ENCODE peak calls at places on chromosomes 3 and 15, in eight cellular contexts. G is foreskin keratinocyte, E is fibroblast of lung, J is mammary epithelial cell, L is choroid plexus epithelial cell, H is tibial artery, V is bronchial epithelial cell, M is neural progenitor cell. S is an unnamed sample.

GRCh38 chr3:6177417-6177816 is 683.5 kb upstream of the GRM7 start:
- DNase-seq in G (no peak), E (no peak), J (no peak), L (no peak), H (no peak), V (no peak), M (no peak), S (no peak)

GRCh38 chr3:29686889-29687592 is 406.2 kb downstream of the RBMS3 start:
- DNase-seq in G (no peak), E (peak; percentile 70), J (peak; percentile 32), L (peak; percentile 85), H (no peak), V (no peak), M (no peak), S (no peak)

GRCh38 chr15:60235951-60236710 is 161.7 kb downstream of the ANXA2 start:
- DNase-seq in G (no peak), E (no peak), J (no peak), L (no peak), H (no peak), V (no peak), M (no peak), S (no peak)

GRCh38 chr15:35358824-35359223 is 187.1 kb downstream of the DPH6 start:
- DNase-seq in G (no peak), E (no peak), J (no peak), L (no peak), H (no peak), V (no peak), M (no peak), S (no peak)

GRCh38 chr3:17726313-17726712 is 16.1 kb downstream of the TBC1D5 start:
- DNase-seq in G (no peak), E (no peak), J (no peak), L (no peak), H (no peak), V (no peak), M (no peak), S (no peak)

GRCh38 chr15:30978328-30978727 is 13.1 kb downstream of the MTMR10 start:
- DNase-seq in G (no peak), E (no peak), J (no peak), L (no peak), H (no peak), V (no peak), M (no peak), S (no peak)

GRCh38 chr15:67584157-67584556 is 41.7 kb downstream of the MAP2K5 start:
- DNase-seq in G (no peak), E (no peak), J (no peak), L (no peak), H (no peak), V (no peak), M (no peak), S (no peak)

GRCh38 chr15:48781002-48781401 is 29.9 kb downstream of the CEP152 start:
- DNase-seq in G (no peak), E (peak; percentile 19), J (no peak), L (no peak), H (no peak), V (no peak), M (no peak), S (no peak)

GRCh38 chr15:25437751-25438600 is 848 bp downstream of the UBE3A start:
- DNase-seq in G (no peak), E (peak; percentile 52), J (peak; percentile 54), L (peak; percentile 53), H (peak; percentile 76), V (peak; percentile 17), M (peak; percentile 90), S (peak; percentile 88)

GRCh38 chr3:181838940-181839914 is 127.5 kb downstream of the SOX2 start:
- DNase-seq in G (no peak), E (no peak), J (no peak), L (no peak), H (no peak), V (peak; percentile 61), M (no peak), S (no peak)

GRCh38 chr3:14113964-14114667 is 10.6 kb downstream of the CHCHD4 start:
- DNase-seq in G (peak; percentile 13), E (no peak), J (no peak), L (peak; percentile 46), H (no peak), V (no peak), M (peak; percentile 20), S (no peak)
- TF ChIP-seq CTCF in G (peak; percentile 65), E (no peak), J (peak; percentile 11), L (peak; percentile 64), H (no peak), V (peak; percentile 23), M (peak; percentile 58), S (peak; percentile 25)

GRCh38 chr15:83067638-83067962 is 548 bp upstream of the BTBD1 start:
- DNase-seq in G (no peak), E (no peak), J (no peak), L (no peak), H (no peak), V (no peak), M (no peak), S (no peak)

GRCh38 chr15:83065431-83065830 is 1.6 kb downstream of the BTBD1 start:
- DNase-seq in G (no peak), E (no peak), J (no peak), L (peak; percentile 11), H (no peak), V (no peak), M (no peak), S (no peak)

GRCh38 chr15:83066034-83066760 is 855 bp downstream of the BTBD1 start:
- DNase-seq in G (no peak), E (no peak), J (peak; percentile 16), L (peak; percentile 13), H (no peak), V (no peak), M (peak; percentile 57), S (no peak)

GRCh38 chr15:83068054-83068453 is 1.0 kb upstream of the BTBD1 start:
- DNase-seq in G (no peak), E (no peak), J (no peak), L (no peak), H (no peak), V (no peak), M (no peak), S (no peak)

GRCh38 chr15:83066761-83067637 is at the start of gene BTBD1:
- DNase-seq in G (peak; percentile 92), E (peak; percentile 95), J (peak; percentile 97), L (peak; percentile 96), H (peak; percentile 98), V (peak; percentile 94), M (peak; percentile 86), S (peak; percentile 96)
- TF ChIP-seq CTCF in G (no peak), E (no peak), J (no peak), L (peak; percentile 20), H (no peak), V (no peak), M (peak; percentile 17), S (no peak)

GRCh38 chr3:53347261-53348064 is at the start of gene DCP1A:
- DNase-seq in G (peak; percentile 92), E (peak; percentile 97), J (peak; percentile 95), L (peak; percentile 98), H (peak; percentile 98), V (peak; percentile 93), M (peak; percentile 98), S (peak; percentile 98)
- TF ChIP-seq CTCF in G (no peak), E (no peak), J (no peak), L (no peak), H (no peak), V (no peak), M (peak; percentile 13), S (no peak)

DNA sequence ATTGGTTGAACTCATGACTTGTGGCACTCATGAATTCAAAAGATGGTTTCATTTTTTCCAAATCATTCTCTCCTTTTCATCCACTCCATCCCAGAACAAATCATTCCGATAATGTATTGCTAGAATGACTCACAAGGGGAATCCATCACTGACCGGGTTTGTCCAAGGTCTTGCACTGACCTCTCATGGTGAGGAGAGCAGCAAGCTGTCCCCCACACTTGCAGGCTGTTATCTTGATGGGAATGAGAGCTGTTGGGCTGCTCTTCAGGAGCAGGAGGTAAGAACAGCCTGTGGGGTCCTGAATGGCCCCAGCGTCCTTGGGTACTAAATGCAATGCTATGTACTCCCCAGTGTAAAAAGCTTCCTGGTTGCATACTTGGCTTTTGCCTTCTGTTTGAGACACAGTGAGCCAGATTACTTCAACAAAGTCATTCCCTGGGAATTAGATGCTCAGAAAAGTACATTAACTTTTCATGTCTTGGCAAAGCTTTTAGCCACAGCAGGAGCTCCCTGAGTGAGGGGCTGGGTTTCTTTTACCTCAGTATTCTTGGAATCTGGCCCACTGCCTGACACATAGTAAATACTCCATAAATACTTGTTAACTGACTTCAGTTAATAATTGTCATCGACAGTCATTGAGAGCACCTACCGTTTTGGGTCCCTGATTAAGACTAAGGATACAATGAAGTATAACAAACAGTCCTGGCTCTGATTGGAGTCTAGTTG is 24.1 kb downstream of the CCNL1 start:
- DNase-seq in G (peak; percentile 62), E (peak; percentile 82), J (no peak), L (peak; percentile 77), H (no peak), V (peak; percentile 73), M (no peak), S (no peak)
- TF ChIP-seq CTCF in G (peak; percentile 48), E (no peak), J (peak; percentile 4), L (peak; percentile 34), H (no peak), V (no peak), M (no peak), S (peak; percentile 18)

GRCh38 chr3:169771651-169772529 is 1.3 kb upstream of the MYNN start:
- DNase-seq in G (peak; percentile 69), E (peak; percentile 89), J (peak; percentile 69), L (peak; percentile 85), H (peak; percentile 69), V (peak; percentile 73), M (peak; percentile 87), S (no peak)

GRCh38 chr3:169772530-169772950 is 656 bp upstream of the MYNN start:
- DNase-seq in G (peak; percentile 87), E (peak; percentile 87), J (peak; percentile 81), L (peak; percentile 85), H (peak; percentile 89), V (peak; percentile 80), M (peak; percentile 80), S (peak; percentile 87)

GRCh38 chr3:169774186-169774585 is 990 bp downstream of the MYNN start:
- DNase-seq in G (no peak), E (no peak), J (peak; percentile 52), L (no peak), H (no peak), V (peak; percentile 30), M (peak; percentile 33), S (no peak)

GRCh38 chr3:169769287-169770181 is at the start of gene ACTRT3:
- DNase-seq in G (peak; percentile 63), E (peak; percentile 61), J (peak; percentile 73), L (peak; percentile 84), H (peak; percentile 80), V (peak; percentile 61), M (peak; percentile 92), S (peak; percentile 87)

DNA sequence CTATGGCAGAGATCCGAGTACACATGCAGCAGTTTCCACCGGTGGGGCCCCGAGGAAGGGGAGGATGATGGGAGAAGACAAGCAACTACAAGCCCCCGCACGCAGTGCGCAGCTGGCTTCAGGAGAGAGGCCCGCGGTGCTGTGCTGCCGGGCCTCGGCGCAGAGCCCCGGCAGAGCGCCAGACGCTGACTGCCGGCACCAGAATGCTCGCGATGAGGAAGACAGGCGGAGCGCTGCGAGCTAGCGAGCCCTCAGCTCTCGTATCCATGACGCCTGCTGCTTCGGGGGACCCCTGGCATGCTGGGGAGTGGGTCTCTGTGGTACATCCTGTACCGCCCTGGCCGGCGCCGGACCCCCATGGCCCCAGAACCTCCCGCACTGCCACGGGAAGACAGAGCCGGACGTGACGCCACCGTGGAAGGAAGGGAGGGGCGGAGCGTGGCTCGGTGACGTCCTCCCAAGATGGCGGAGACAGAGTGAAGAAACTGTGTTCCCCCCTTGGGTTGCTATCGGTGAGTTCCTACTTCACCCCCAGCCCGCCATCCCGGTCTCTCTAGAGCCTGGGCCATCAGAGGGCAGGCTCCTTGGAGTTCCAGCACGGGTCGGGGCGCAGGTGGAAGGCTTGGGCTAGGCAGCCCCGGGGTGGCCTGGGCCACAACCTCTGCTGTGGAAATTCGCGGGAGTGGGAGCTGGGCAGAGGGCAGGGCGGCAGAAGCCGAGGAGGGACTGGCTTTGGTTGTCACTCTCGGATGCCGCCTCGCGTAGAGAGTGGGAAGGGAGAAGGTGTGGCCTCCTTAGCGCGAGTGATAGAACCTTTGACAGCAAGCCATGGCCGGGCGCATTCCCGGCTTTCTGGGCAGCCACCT is at the start of gene MYNN:
- DNase-seq in G (peak; percentile 86), E (peak; percentile 88), J (peak; percentile 89), L (peak; percentile 91), H (peak; percentile 95), V (peak; percentile 84), M (peak; percentile 92), S (peak; percentile 96)
- TF ChIP-seq CTCF in G (peak; percentile 36), E (no peak), J (no peak), L (no peak), H (no peak), V (peak; percentile 39), M (peak; percentile 10), S (peak; percentile 19)

S was measured in osteocyte.